ENCODE peak calls at places on chromosomes 3 and 15, in ten cellular contexts. T is fibroblast of lung; P is neural progenitor cell; Y is foreskin fibroblast; F is CD8-positive, alpha-beta T cell; Q is hepatocyte; U is ascending aorta; J is mammary epithelial cell; S is body of pancreas; O is cardiac fibroblast. W is an unnamed sample.

GRCh38 chr15:99167201-99167600 is 62.3 kb downstream of the SYNM start:
- DNase-seq in F (no peak), T (no peak), Q (no peak), Y (no peak), S (no peak), P (no peak), U (no peak), O (no peak), J (no peak), W (no peak)

GRCh38 chr3:125374501-125374995 is 577 bp downstream of the ZNF148 start:
- DNase-seq in J (peak), T (peak), O (peak), Q (peak), P (peak), S (peak), F (peak), U (no peak), Y (peak), W (no peak)

GRCh38 chr15:42286445-42287029 is 13.3 kb upstream of the TMEM87A start:
- DNase-seq in Y (peak), U (no peak), P (no peak), Q (no peak), O (peak), S (no peak), T (peak), F (no peak), J (no peak), W (peak)

GRCh38 chr15:90388462-90389182 is 580 bp downstream of the IQGAP1 start:
- DNase-seq in J (peak), O (peak), Y (peak), U (peak), P (peak), Q (peak), T (peak), S (peak), F (peak), W (no peak)

GRCh38 chr3:38648024-38648658 is 1.3 kb downstream of the SCN5A start:
- DNase-seq in U (no peak), T (no peak), S (no peak), O (no peak), F (no peak), P (no peak), Q (no peak), Y (no peak), J (no peak), W (no peak)

GRCh38 chr15:70589221-70589620 is 174.1 kb downstream of the UACA start:
- DNase-seq in T (peak), O (peak), S (no peak), Y (peak), U (no peak), F (no peak), J (peak), Q (no peak), P (no peak), W (no peak)

GRCh38 chr3:151673974-151674373 is 59.8 kb upstream of the AADACL2 start:
- DNase-seq in Y (no peak), J (no peak), O (no peak), S (no peak), F (no peak), P (no peak), Q (no peak), T (no peak), U (no peak), W (no peak)

GRCh38 chr3:99957086-99957821 is 139.6 kb downstream of the CMSS1 start:
- DNase-seq in O (peak), U (no peak), F (no peak), J (no peak), S (no peak), P (no peak), T (no peak), Y (no peak), Q (no peak), W (no peak)

GRCh38 chr15:56759450-56759845 is 26.1 kb upstream of the ZNF280D start:
- DNase-seq in T (peak), Q (no peak), U (peak), S (no peak), Y (peak), P (no peak), F (no peak), O (peak), J (peak), W (no peak)

GRCh38 chr3:147400999-147401398 is 5.3 kb downstream of the ZIC4 start:
- DNase-seq in P (no peak), F (no peak), J (no peak), U (no peak), S (no peak), O (no peak), T (no peak), Y (no peak), Q (no peak), W (no peak)

GRCh38 chr3:143644370-143645089 is 203.7 kb downstream of the SLC9A9 start:
- DNase-seq in J (peak), S (peak), O (peak), F (peak), P (peak), U (no peak), Y (peak), Q (peak), T (peak), W (peak)

GRCh38 chr3:82940124-82940523 is 1178.7 kb upstream of the GBE1 start:
- DNase-seq in Y (no peak), T (no peak), S (no peak), Q (no peak), F (no peak), P (no peak), U (no peak), O (no peak), J (no peak), W (no peak)

GRCh38 chr15:31254431-31255175 is 72.0 kb upstream of the KLF13 start:
- DNase-seq in O (peak), J (no peak), Q (peak), U (no peak), S (no peak), T (peak), P (no peak), F (no peak), Y (peak), W (peak)

GRCh38 chr3:111071257-111072015 is at the start of gene NECTIN3:
- DNase-seq in Q (peak), S (peak), J (peak), P (peak), F (peak), Y (peak), U (peak), O (peak), T (peak), W (peak)

GRCh38 chr3:111070772-111071256 is 802 bp upstream of the NECTIN3 start:
- DNase-seq in Y (no peak), O (no peak), U (no peak), Q (no peak), T (no peak), J (no peak), P (no peak), F (peak), S (no peak), W (no peak)

GRCh38 chr3:111072016-111072891 is 638 bp downstream of the NECTIN3 start:
- DNase-seq in J (peak), O (peak), S (peak), T (peak), U (no peak), Q (peak), Y (peak), P (peak), F (peak), W (no peak)

GRCh38 chr3:111069974-111070751 is 1.5 kb upstream of the NECTIN3 start:
- DNase-seq in T (peak), O (peak), Q (peak), P (peak), F (no peak), U (no peak), J (no peak), S (peak), Y (peak), W (no peak)

GRCh38 chr3:111073186-111073585 is 1.6 kb downstream of the NECTIN3 start:
- DNase-seq in J (peak), Q (peak), O (peak), S (no peak), F (no peak), Y (peak), P (no peak), U (no peak), T (peak), W (no peak)
- H3K4me3 ChIP-seq in J (no peak), Q (peak), O (peak), S (peak), F (no peak), Y (peak), P (peak), U (peak), T (peak), W (no peak)

GRCh38 chr15:64092864-64093626 is 593 bp downstream of the CIAO2A start:
- DNase-seq in F (peak), O (peak), Y (peak), P (peak), Q (peak), J (peak), U (no peak), S (peak), T (peak), W (no peak)
- TF ChIP-seq CTCF in F (no peak), O (peak), Y (no peak), P (peak), Q (no peak), J (no peak), U (no peak), S (no peak), T (no peak), W (peak)

GRCh38 chr3:45579251-45579650 is 15.3 kb upstream of the LIMD1 start:
- DNase-seq in J (peak), S (no peak), Q (no peak), T (no peak), P (no peak), O (no peak), F (no peak), Y (no peak), U (no peak), W (no peak)
- H3K4me3 ChIP-seq in J (no peak), S (no peak), Q (no peak), T (no peak), P (no peak), O (no peak), F (no peak), Y (no peak), U (no peak), W (no peak)

GRCh38 chr15:67065531-67066005 is at the start of gene SMAD3:
- DNase-seq in F (peak), J (peak), Q (peak), S (peak), T (peak), P (peak), O (peak), U (peak), Y (peak), W (peak)

GRCh38 chr15:67063689-67064606 is 1.5 kb upstream of the SMAD3 start:
- DNase-seq in U (no peak), F (no peak), T (no peak), S (peak), Q (peak), Y (no peak), O (peak), J (no peak), P (peak), W (no peak)

GRCh38 chr15:67062365-67062985 is 2.9 kb upstream of the SMAD3 start:
- DNase-seq in J (no peak), Q (no peak), F (no peak), O (no peak), U (no peak), S (no peak), T (no peak), Y (no peak), P (no peak), W (no peak)

GRCh38 chr15:67066041-67067021 is 929 bp downstream of the SMAD3 start:
- DNase-seq in J (peak), O (peak), P (peak), U (no peak), T (no peak), F (no peak), Y (peak), Q (no peak), S (peak), W (no peak)

DNA sequence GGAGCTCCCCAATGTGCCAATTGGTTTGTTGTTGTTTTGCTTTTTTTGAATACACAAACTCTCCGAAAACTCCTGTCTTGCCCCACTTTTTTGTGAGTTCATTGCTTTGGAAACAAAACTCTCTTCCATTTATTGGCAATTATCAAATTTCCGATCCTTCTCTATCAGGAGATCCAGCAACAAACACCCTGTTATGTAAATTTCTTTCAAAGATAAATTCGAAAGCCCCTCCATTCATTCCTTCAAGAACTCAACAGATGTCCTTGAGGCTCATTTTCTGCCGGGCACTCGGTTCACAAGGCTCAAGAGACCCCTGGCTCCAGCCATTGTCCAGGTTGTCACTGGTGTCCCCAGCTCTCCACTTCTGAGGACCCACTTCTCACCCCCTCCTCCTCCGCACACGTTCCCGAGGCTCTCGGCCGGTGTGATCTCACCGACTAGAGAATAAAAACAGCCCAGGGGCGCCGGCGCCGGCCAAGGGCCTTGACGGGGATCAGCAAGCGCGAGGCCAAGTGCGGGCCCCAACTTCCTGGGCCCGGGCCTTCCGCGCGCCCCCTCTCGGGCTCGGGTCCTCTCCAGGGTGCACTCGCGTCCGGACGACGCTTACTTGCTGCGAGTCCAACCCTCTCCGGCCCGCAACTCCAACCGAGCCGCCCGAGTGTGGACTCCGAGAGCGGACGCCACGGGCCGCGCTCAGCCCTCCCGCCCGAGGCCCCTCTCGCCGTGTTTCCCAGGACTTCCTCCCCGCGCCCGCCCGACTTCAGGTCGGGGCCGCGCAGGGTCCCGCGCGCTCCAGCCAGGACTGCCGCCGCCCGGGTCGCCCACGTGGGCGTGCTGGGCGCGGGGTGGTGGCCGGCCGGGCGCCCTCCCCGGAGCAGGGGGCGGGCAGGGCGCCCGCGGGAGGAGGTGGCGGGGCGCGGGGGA is 533 bp upstream of the SMAD3 start:
- DNase-seq in S (peak), T (no peak), Y (no peak), J (no peak), Q (peak), F (no peak), P (peak), U (no peak), O (no peak), W (no peak)
- TF ChIP-seq CTCF in S (no peak), T (no peak), Y (no peak), J (no peak), Q (no peak), F (no peak), P (peak), U (no peak), O (no peak), W (no peak)

DNA sequence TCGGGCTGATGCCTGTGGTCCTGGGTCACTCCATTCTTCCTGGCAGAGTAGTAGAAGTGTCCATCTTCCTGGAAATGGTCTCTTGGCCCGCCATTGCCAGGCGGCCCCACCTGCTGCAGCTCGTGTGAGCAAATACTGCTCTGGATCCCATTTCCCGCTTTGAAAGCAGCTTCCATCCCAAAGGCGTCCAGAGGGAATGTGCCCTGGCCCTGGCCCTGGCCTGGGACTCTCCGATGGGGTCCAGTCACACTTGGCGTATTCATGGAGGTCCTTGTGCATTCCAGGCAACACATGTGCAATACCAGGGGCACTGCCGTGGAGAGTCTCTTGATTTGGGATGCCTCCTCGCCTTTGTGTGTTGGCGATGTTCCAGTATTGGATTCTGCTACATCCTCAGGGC is 111.1 kb downstream of the SNRPN start:
- DNase-seq in P (no peak), F (no peak), Q (no peak), J (no peak), Y (no peak), S (no peak), O (no peak), U (no peak), T (no peak), W (no peak)
- H3K4me3 ChIP-seq in P (no peak), F (no peak), Q (no peak), J (no peak), Y (no peak), S (no peak), O (no peak), U (no peak), T (no peak), W (no peak)